ENCODE peak calls at places on chromosome 12, in six cellular contexts. R is BE2C, B is endodermal cell, Z is upper lobe of left lung, W is right atrium auricular region, T is HCT116. G is an unnamed sample. For H3K36me3, the result is how much of the 10 kb centered on the place peaks cover.

GRCh38 chr12:108335349-108336119 is 3.6 kb downstream of the CMKLR1 start:
- DNase-seq in Z (no peak), W (no peak), B (no peak), T (no peak), R (no peak), G (no peak)

GRCh38 chr12:93571854-93572711 is at the start of gene SOCS2:
- DNase-seq in R (peak), T (no peak), W (no peak), B (peak), Z (peak), G (peak)

GRCh38 chr12:13152281-13152680 is 44.2 kb upstream of the EMP1 start:
- DNase-seq in Z (no peak), T (no peak), W (no peak), R (no peak), B (no peak), G (no peak)

GRCh38 chr12:53754196-53754595 is 2.4 kb upstream of the CISTR start:
- DNase-seq in T (no peak), R (no peak), B (peak), Z (no peak), W (no peak), G (no peak)

GRCh38 chr12:49598527-49598926 is 6.9 kb downstream of the FAM186B start:
- DNase-seq in T (no peak), B (no peak), Z (peak), W (no peak), R (no peak), G (no peak)

GRCh38 chr12:85283560-85283959 is 3.5 kb downstream of the ALX1 start:
- DNase-seq in Z (no peak), B (no peak), T (no peak), R (no peak), W (no peak), G (no peak)

GRCh38 chr12:116561181-116561821 is 2.1 kb downstream of the MAP1LC3B2 start:
- DNase-seq in R (peak), T (no peak), W (no peak), B (no peak), Z (no peak), G (no peak)

GRCh38 chr12:108752387-108752786 is 21.1 kb upstream of the CORO1C start:
- DNase-seq in Z (no peak), R (no peak), B (peak), W (no peak), T (no peak), G (no peak)

GRCh38 chr12:57101892-57102695 is 9.1 kb downstream of the STAT6 start:
- DNase-seq in B (no peak), T (no peak), R (peak), Z (no peak), W (no peak), G (peak)

GRCh38 chr12:117333331-117334000 is 28.0 kb downstream of the NOS1 start:
- DNase-seq in B (no peak), R (no peak), Z (no peak), W (no peak), T (no peak), G (no peak)

GRCh38 chr12:48001426-48002178 is 2.7 kb downstream of the COL2A1 start:
- DNase-seq in Z (peak), B (peak), R (peak), T (peak), W (no peak), G (peak)

GRCh38 chr12:105067511-105068031 is 16.7 kb downstream of the ALDH1L2 start:
- DNase-seq in Z (no peak), R (no peak), T (no peak), W (no peak), B (no peak), G (no peak)

GRCh38 chr12:86134571-86134970 is 121.6 kb downstream of the MGAT4C start:
- DNase-seq in T (no peak), W (no peak), B (no peak), R (no peak), Z (no peak), G (no peak)

GRCh38 chr12:71162832-71163711 is 5.3 kb upstream of the TSPAN8 start:
- DNase-seq in B (no peak), T (no peak), W (no peak), Z (no peak), R (no peak), G (no peak)

GRCh38 chr12:53217049-53217929 is 10.2 kb upstream of the ITGB7 start:
- DNase-seq in Z (peak), B (peak), T (no peak), R (no peak), W (no peak), G (peak)

GRCh38 chr12:104971276-104971675 is 13.2 kb upstream of the SLC41A2 start:
- DNase-seq in R (no peak), T (no peak), Z (no peak), W (no peak), B (no peak), G (no peak)

GRCh38 chr12:92908108-92908507 is 21.0 kb downstream of the EEA1 start:
- DNase-seq in R (no peak), B (no peak), Z (no peak), T (no peak), W (no peak), G (no peak)

GRCh38 chr12:88175544-88175943 is 33.4 kb downstream of the TMTC3 start:
- DNase-seq in B (no peak), W (no peak), R (no peak), T (no peak), Z (no peak), G (no peak)

GRCh38 chr12:11746024-11746771 is 96.7 kb downstream of the ETV6 start:
- DNase-seq in Z (no peak), B (no peak), T (no peak), W (no peak), R (no peak), G (no peak)

GRCh38 chr12:32252199-32253073 is 145.8 kb downstream of the BICD1 start:
- DNase-seq in T (no peak), B (no peak), R (no peak), Z (no peak), W (no peak), G (no peak)

GRCh38 chr12:132924356-132924755 is 31.8 kb downstream of the ZNF605 start:
- DNase-seq in Z (no peak), W (no peak), R (no peak), T (no peak), B (no peak), G (no peak)

GRCh38 chr12:132925597-132926416 is 30.3 kb downstream of the ZNF605 start:
- DNase-seq in T (no peak), Z (no peak), W (no peak), B (no peak), R (no peak), G (no peak)

GRCh38 chr12:132922676-132923075 is 33.4 kb downstream of the ZNF605 start:
- DNase-seq in Z (no peak), B (no peak), R (no peak), W (no peak), T (no peak), G (no peak)

GRCh38 chr12:132923356-132923909 is 32.7 kb downstream of the ZNF605 start:
- DNase-seq in B (no peak), T (no peak), W (no peak), Z (no peak), R (no peak), G (no peak)

GRCh38 chr12:132926417-132926833 is 29.7 kb downstream of the ZNF605 start:
- DNase-seq in T (no peak), B (no peak), Z (no peak), R (no peak), W (no peak), G (no peak)
- H3K4me3 ChIP-seq in T (no peak), B (peak), Z (no peak), R (no peak), W (no peak), G (no peak)

DNA sequence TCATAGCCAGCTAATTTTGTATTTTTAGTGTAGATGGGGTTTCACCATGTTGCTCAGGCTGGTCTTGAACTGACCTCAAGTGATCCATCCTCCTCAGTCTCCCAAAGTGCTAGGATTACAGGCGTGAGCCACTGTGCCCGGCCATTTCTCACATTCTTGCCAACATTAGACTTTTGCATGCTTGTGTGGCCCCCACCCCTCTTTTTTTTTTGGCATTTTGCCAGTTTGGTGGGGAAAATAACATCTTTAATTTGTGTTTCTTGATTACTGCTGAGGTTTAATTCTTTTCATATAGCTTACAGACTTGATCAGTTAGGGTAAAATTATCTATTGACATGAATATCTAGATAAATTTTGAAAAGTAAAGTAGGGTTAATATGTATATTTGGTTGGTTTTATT is 3.8 kb downstream of the CCT2 start:
- DNase-seq in Z (no peak), T (no peak), R (no peak), B (no peak), W (no peak), G (no peak)
- H3K36me3 ChIP-seq in Z (half or more), T (half or more), R (half or more), B (half or more), W (half or more), G (half or more)

DNA sequence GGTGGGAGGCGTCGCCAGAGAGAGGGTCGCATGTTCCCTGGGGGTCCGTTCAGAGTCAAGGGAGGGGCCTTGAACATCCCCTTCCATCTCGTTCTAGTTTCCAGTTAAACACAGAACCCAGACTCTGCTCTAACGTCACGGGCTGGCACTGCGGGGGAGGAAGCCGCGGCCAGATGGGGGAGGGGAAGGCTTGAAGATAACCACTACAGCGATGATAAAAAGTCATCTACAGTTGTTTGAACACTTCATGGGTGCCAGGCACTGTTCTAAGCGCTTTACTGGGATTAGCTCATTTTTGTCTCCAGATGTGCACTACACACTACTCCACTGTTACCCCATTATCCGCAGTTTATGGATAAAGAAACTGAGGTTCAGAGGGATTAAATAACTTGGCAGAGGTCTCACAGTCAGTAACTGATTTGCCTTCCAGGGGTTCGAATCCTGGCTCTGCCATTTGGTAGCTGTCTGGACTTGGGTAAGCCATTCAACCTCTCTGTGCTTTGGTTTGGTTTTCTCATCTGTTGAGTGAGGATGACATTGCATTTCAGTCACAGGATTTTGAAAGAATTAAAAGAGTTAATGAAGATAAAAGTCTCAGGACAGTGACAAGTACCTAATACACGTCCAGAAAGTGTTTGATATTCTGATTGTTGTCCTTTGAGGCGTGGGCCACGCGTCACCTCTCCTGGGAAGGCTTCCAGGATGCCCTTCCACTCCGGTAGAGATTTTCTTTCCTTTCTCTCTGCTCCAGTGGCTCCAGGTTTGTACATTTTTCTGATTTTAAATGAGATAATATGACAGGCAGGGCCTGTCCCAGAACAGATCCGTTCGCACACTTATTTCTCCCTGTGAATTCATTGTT is 798 bp upstream of the RASAL1 start:
- DNase-seq in R (no peak), T (peak), Z (no peak), W (no peak), B (peak), G (peak)
- H3K4me3 ChIP-seq in R (no peak), T (peak), Z (no peak), W (no peak), B (peak), G (peak)

DNA sequence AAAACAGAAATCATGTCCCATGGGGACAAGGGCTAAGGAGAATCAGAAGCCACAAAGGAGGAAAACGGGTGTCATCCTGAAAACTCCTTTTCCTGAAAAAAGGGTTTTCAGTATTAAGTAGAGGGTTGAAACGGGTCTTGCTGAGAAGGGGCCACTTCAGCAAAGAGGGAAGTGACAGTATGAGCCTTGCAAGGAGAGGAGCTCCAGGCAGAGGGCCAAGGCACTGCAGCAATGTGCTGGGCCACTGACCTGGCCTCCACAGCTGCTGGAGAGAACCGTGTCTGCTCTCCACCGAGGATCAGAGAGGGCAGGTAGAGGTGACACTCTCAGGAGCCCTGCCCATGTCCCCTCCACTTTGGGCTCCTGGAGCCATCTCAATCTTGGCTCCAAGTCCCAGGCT is 103.3 kb downstream of the NCOR2 start:
- DNase-seq in R (no peak), T (no peak), Z (no peak), B (no peak), W (no peak), G (no peak)
- H3K36me3 ChIP-seq in R (half or more), T (under half), Z (half or more), B (under half), W (half or more), G (under half)

GRCh38 chr12:114671664-114672476 is 12.1 kb downstream of the TBX3 start:
- DNase-seq in T (no peak), R (peak), B (peak), Z (peak), W (no peak), G (peak)

GRCh38 chr12:114674201-114675047 is 9.6 kb downstream of the TBX3 start:
- DNase-seq in W (no peak), T (no peak), Z (peak), R (peak), B (peak), G (peak)

GRCh38 chr12:114673169-114673833 is 10.7 kb downstream of the TBX3 start:
- DNase-seq in Z (no peak), B (peak), W (no peak), R (peak), T (no peak), G (peak)

GRCh38 chr12:114671321-114671663 is 12.7 kb downstream of the TBX3 start:
- DNase-seq in T (no peak), R (peak), W (no peak), B (no peak), Z (no peak), G (no peak)

GRCh38 chr12:114672817-114673168 is 11.2 kb downstream of the TBX3 start:
- DNase-seq in R (no peak), T (no peak), B (no peak), W (no peak), Z (no peak), G (no peak)
- H3K4me3 ChIP-seq in R (peak), T (no peak), B (no peak), W (no peak), Z (peak), G (no peak)

GRCh38 chr12:46064548-46064947 is 74.2 kb upstream of the SCAF11 start:
- DNase-seq in R (no peak), W (no peak), B (no peak), Z (no peak), T (no peak), G (no peak)
- H3K36me3 ChIP-seq in R (under half), W (under half), B (under half), Z (under half), T (under half), G (under half)

DNA sequence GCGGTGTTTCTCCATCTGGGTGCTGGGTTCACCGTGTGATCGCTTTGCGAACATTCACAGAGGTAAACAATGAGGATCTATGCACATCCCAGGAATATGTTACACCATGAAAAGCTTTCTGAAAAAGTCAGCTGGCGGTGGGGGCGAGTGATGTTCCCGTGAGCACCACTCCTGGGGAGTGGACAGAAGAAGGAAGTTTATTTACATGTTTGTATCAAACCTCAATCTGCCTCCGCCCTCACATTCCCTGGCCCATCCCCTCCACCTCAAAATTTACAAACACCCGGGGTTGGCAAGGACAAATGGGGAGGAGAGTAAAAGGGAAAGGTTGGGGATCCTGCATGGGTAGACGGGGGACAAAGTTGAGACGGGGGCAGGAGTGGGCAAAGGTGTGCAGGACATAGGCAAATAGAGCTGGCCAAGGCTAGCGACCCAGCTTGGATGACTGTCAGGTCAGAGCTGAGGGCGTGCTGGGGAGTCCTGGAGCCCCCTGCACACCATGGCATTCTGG is 6.9 kb downstream of the TNFRSF1A start:
- DNase-seq in W (no peak), T (no peak), Z (no peak), B (peak), R (no peak), G (no peak)
- H3K4me3 ChIP-seq in W (peak), T (peak), Z (peak), B (no peak), R (no peak), G (no peak)

GRCh38 chr12:9074484-9075140 is 41.1 kb downstream of the A2M start:
- DNase-seq in R (no peak), W (no peak), B (no peak), T (no peak), Z (no peak), G (no peak)
- H3K36me3 ChIP-seq in R (under half), W (half or more), B (under half), T (under half), Z (half or more), G (under half)

GRCh38 chr12:121812320-121812871 is 8.6 kb downstream of the SETD1B start:
- DNase-seq in W (no peak), T (no peak), B (peak), Z (peak), R (peak), G (peak)

GRCh38 chr12:121814429-121815119 is 10.8 kb downstream of the SETD1B start:
- DNase-seq in R (peak), Z (peak), W (no peak), B (no peak), T (no peak), G (peak)

GRCh38 chr12:121811434-121812319 is 7.9 kb downstream of the SETD1B start:
- DNase-seq in R (peak), T (no peak), Z (peak), W (no peak), B (peak), G (peak)

GRCh38 chr12:121813951-121814350 is 10.1 kb downstream of the SETD1B start:
- DNase-seq in R (no peak), Z (no peak), W (no peak), T (no peak), B (no peak), G (no peak)

DNA sequence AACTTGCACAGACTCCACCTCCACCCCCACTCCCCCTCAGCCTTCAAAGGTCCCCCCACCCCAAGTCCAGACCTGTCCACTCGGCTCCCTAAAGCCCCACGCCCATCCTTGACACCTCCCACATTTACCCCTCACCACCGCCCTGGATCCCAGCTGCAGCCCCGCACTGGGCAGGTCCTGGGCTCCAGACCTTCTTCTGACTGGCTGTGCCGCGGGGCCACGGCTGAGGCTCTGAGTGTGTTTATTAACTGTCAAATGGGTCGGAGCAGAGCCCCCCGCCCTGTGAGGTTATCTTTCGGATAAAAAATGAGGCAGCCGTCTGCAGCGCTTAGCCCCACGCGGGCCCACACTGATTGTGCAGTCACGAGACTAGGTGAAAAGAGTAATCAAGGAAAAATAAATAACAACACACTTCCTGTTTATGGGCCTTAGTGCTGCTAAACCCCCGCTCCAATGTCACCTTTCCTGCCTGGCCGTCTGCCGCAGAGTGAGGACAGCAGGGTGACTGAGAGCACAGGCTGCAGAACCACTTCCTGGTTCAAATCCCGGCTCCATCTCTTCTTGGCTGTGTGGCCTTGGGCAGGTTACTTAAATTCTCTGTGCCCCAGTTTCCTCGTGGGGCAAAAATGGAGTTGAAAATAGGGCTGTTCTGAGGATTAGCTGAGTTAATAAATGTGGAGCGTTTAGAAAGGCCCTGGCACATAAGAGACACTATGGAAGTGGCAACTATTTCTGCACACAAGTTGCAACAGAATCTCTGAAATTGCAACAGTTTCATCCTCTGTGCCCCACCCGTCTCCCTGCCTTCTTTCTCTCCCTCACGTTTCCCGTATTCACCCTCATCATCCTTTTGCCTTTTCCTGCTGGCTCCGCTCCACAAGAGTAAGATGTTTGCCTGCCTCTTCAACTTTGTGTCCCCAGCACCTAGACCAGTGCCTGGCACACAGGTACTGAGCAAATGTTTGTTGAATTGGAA is 9.4 kb downstream of the SETD1B start:
- DNase-seq in B (no peak), Z (peak), T (no peak), W (no peak), R (no peak), G (peak)
- H3K4me3 ChIP-seq in B (peak), Z (peak), T (no peak), W (peak), R (no peak), G (peak)

GRCh38 chr12:1995205-1995896 is 8.9 kb downstream of the DCP1B start:
- DNase-seq in B (no peak), Z (no peak), W (no peak), R (no peak), T (no peak), G (no peak)

GRCh38 chr12:1992732-1993131 is 11.5 kb downstream of the DCP1B start:
- DNase-seq in R (no peak), Z (no peak), B (no peak), W (no peak), T (no peak), G (no peak)

GRCh38 chr12:1993871-1994371 is 10.3 kb downstream of the DCP1B start:
- DNase-seq in W (no peak), R (no peak), T (no peak), B (no peak), Z (no peak), G (no peak)

GRCh38 chr12:1993341-1993740 is 10.9 kb downstream of the DCP1B start:
- DNase-seq in B (no peak), W (no peak), R (no peak), Z (no peak), T (peak), G (no peak)

GRCh38 chr12:1994429-1995143 is 9.7 kb downstream of the DCP1B start:
- DNase-seq in W (no peak), R (no peak), B (no peak), Z (no peak), T (no peak), G (peak)
- H3K36me3 ChIP-seq in W (under half), R (under half), B (half or more), Z (under half), T (under half), G (under half)

G was measured in H7.